ENCODE peak calls at places on chromosomes 2 and 18, in eight cellular contexts. One of them, this sample, is unnamed.
A peak's percentile ranks its signal among the peaks of the same experiment; 100 is the strongest.

GRCh38 chr2:64932327-64933216 is 56.6 kb upstream of the SLC1A4 start:
- DNase-seq in GM23248: no peak
- DNase-seq in HTR-8/SVneo: no peak
- DNase-seq in Karpas-422: peak; percentile 90
- DNase-seq in NCI-H187: no peak
- DNase-seq in Daoy: no peak
- DNase-seq in PC-3: no peak
- DNase-seq in endothelial cell: no peak
- DNase-seq in this sample: peak; percentile 28

GRCh38 chr2:44016282-44016681 is 20.5 kb upstream of the LRPPRC start:
- DNase-seq in GM23248: peak; percentile 49
- DNase-seq in endothelial cell: peak; percentile 72
- DNase-seq in Karpas-422: peak; percentile 75
- DNase-seq in PC-3: peak; percentile 61
- DNase-seq in HTR-8/SVneo: peak; percentile 62
- DNase-seq in NCI-H187: no peak
- DNase-seq in Daoy: peak; percentile 66
- DNase-seq in this sample: peak; percentile 80

GRCh38 chr2:37764739-37765138 is 93.3 kb upstream of the CDC42EP3 start:
- DNase-seq in Karpas-422: no peak
- DNase-seq in HTR-8/SVneo: no peak
- DNase-seq in GM23248: no peak
- DNase-seq in PC-3: peak; percentile 28
- DNase-seq in Daoy: no peak
- DNase-seq in endothelial cell: no peak
- DNase-seq in NCI-H187: no peak
- DNase-seq in this sample: no peak

GRCh38 chr18:63757541-63757940 is 17.7 kb upstream of the SERPINB7 start:
- DNase-seq in endothelial cell: no peak
- DNase-seq in NCI-H187: no peak
- DNase-seq in GM23248: no peak
- DNase-seq in PC-3: no peak
- DNase-seq in Karpas-422: no peak
- DNase-seq in HTR-8/SVneo: no peak
- DNase-seq in Daoy: no peak
- DNase-seq in this sample: no peak

GRCh38 chr2:229852565-229852964 is 69.2 kb downstream of the TRIP12 start:
- DNase-seq in NCI-H187: no peak
- DNase-seq in Daoy: peak; percentile 26
- DNase-seq in endothelial cell: peak; percentile 30
- DNase-seq in Karpas-422: no peak
- DNase-seq in PC-3: peak; percentile 26
- DNase-seq in GM23248: peak; percentile 20
- DNase-seq in HTR-8/SVneo: no peak
- DNase-seq in this sample: no peak

GRCh38 chr2:22078701-22079100 is 954.9 kb downstream of the TDRD15 start:
- DNase-seq in Karpas-422: no peak
- DNase-seq in HTR-8/SVneo: no peak
- DNase-seq in endothelial cell: no peak
- DNase-seq in NCI-H187: no peak
- DNase-seq in Daoy: no peak
- DNase-seq in PC-3: no peak
- DNase-seq in GM23248: no peak
- DNase-seq in this sample: no peak

GRCh38 chr2:217996345-217996744 is 6.5 kb downstream of the TNS1 start:
- DNase-seq in endothelial cell: no peak
- DNase-seq in GM23248: peak; percentile 92
- DNase-seq in Karpas-422: no peak
- DNase-seq in PC-3: peak; percentile 55
- DNase-seq in NCI-H187: no peak
- DNase-seq in Daoy: peak; percentile 79
- DNase-seq in HTR-8/SVneo: no peak
- DNase-seq in this sample: peak; percentile 72

GRCh38 chr2:70133521-70134348 is 46.5 kb downstream of the PCBP1 start:
- DNase-seq in GM23248: no peak
- DNase-seq in endothelial cell: no peak
- DNase-seq in Karpas-422: peak; percentile 79
- DNase-seq in Daoy: peak; percentile 60
- DNase-seq in HTR-8/SVneo: no peak
- DNase-seq in NCI-H187: peak; percentile 54
- DNase-seq in PC-3: no peak
- DNase-seq in this sample: no peak

This sample was measured in islet precursor cell.